ENCODE peak calls at places on chromosomes 12 and 14, in ten cellular contexts. One of them, this sample, is unnamed.

GRCh38 chr12:14238224-14238792 is 127.2 kb upstream of the ATF7IP start:
- DNase-seq in K562: no peak
- DNase-seq in A549: no peak
- DNase-seq in cardiac muscle cell: peak; percentile 63
- DNase-seq in fibroblast of pulmonary artery: peak; percentile 67
- DNase-seq in uterus: no peak
- DNase-seq in lower lobe of right lung: no peak
- DNase-seq in HepG2: no peak
- DNase-seq in stomach: no peak
- DNase-seq in HFF-Myc: no peak
- DNase-seq in this sample: no peak

GRCh38 chr12:12979151-12979550 is 20.9 kb downstream of the HEBP1 start:
- DNase-seq in fibroblast of pulmonary artery: peak; percentile 90
- DNase-seq in K562: no peak
- DNase-seq in cardiac muscle cell: peak; percentile 79
- DNase-seq in lower lobe of right lung: no peak
- DNase-seq in HepG2: no peak
- DNase-seq in A549: no peak
- DNase-seq in HFF-Myc: no peak
- DNase-seq in stomach: no peak
- DNase-seq in uterus: no peak
- DNase-seq in this sample: no peak

GRCh38 chr12:115341442-115341841 is 657.5 kb upstream of the TBX3 start:
- DNase-seq in HFF-Myc: peak; percentile 97
- DNase-seq in lower lobe of right lung: no peak
- DNase-seq in stomach: peak; percentile 36
- DNase-seq in cardiac muscle cell: peak; percentile 96
- DNase-seq in fibroblast of pulmonary artery: peak; percentile 99
- DNase-seq in uterus: peak; percentile 82
- DNase-seq in A549: peak; percentile 86
- DNase-seq in K562: no peak
- DNase-seq in HepG2: no peak
- DNase-seq in this sample: no peak

GRCh38 chr12:108784270-108784669 is 53.0 kb upstream of the CORO1C start:
- DNase-seq in stomach: no peak
- DNase-seq in HepG2: no peak
- DNase-seq in HFF-Myc: no peak
- DNase-seq in A549: no peak
- DNase-seq in K562: no peak
- DNase-seq in cardiac muscle cell: no peak
- DNase-seq in uterus: no peak
- DNase-seq in fibroblast of pulmonary artery: no peak
- DNase-seq in lower lobe of right lung: peak; percentile 63
- DNase-seq in this sample: no peak

GRCh38 chr12:69901141-69901900 is 76.3 kb downstream of the MYRFL start:
- DNase-seq in stomach: no peak
- DNase-seq in HFF-Myc: no peak
- DNase-seq in lower lobe of right lung: no peak
- DNase-seq in cardiac muscle cell: peak; percentile 20
- DNase-seq in uterus: no peak
- DNase-seq in fibroblast of pulmonary artery: peak; percentile 41
- DNase-seq in HepG2: no peak
- DNase-seq in A549: no peak
- DNase-seq in K562: no peak
- DNase-seq in this sample: no peak

GRCh38 chr14:22822619-22823551 is 6.8 kb upstream of the MRPL52 start:
- DNase-seq in HepG2: peak; percentile 78
- DNase-seq in fibroblast of pulmonary artery: peak; percentile 92
- DNase-seq in cardiac muscle cell: peak; percentile 97
- DNase-seq in HFF-Myc: no peak
- DNase-seq in K562: peak; percentile 80
- DNase-seq in A549: peak; percentile 88
- DNase-seq in uterus: peak; percentile 91
- DNase-seq in lower lobe of right lung: peak; percentile 80
- DNase-seq in stomach: peak; percentile 74
- DNase-seq in this sample: peak; percentile 80

GRCh38 chr12:114783176-114783575 is 99.2 kb upstream of the TBX3 start:
- DNase-seq in fibroblast of pulmonary artery: no peak
- DNase-seq in A549: no peak
- DNase-seq in cardiac muscle cell: no peak
- DNase-seq in HFF-Myc: no peak
- DNase-seq in K562: no peak
- DNase-seq in HepG2: no peak
- DNase-seq in stomach: no peak
- DNase-seq in lower lobe of right lung: no peak
- DNase-seq in uterus: no peak
- DNase-seq in this sample: no peak

GRCh38 chr12:56078931-56079728 is 835 bp upstream of the ERBB3 start:
- DNase-seq in uterus: peak; percentile 82
- DNase-seq in lower lobe of right lung: peak; percentile 95
- DNase-seq in cardiac muscle cell: peak; percentile 86
- DNase-seq in stomach: peak; percentile 95
- DNase-seq in HFF-Myc: peak; percentile 41
- DNase-seq in HepG2: peak; percentile 81
- DNase-seq in fibroblast of pulmonary artery: peak; percentile 86
- DNase-seq in A549: peak; percentile 92
- DNase-seq in K562: peak; percentile 88
- DNase-seq in this sample: peak; percentile 86

GRCh38 chr12:3604750-3605638 is 114.0 kb downstream of the PRMT8 start:
- DNase-seq in A549: no peak
- DNase-seq in fibroblast of pulmonary artery: peak; percentile 3
- DNase-seq in HepG2: no peak
- DNase-seq in cardiac muscle cell: peak; percentile 23
- DNase-seq in HFF-Myc: no peak
- DNase-seq in stomach: peak; percentile 61
- DNase-seq in uterus: no peak
- DNase-seq in K562: no peak
- DNase-seq in lower lobe of right lung: no peak
- DNase-seq in this sample: no peak

GRCh38 chr12:27936196-27936595 is 36.3 kb downstream of the PTHLH start:
- DNase-seq in fibroblast of pulmonary artery: no peak
- DNase-seq in HepG2: no peak
- DNase-seq in K562: no peak
- DNase-seq in lower lobe of right lung: no peak
- DNase-seq in uterus: no peak
- DNase-seq in cardiac muscle cell: no peak
- DNase-seq in HFF-Myc: no peak
- DNase-seq in A549: no peak
- DNase-seq in stomach: no peak
- DNase-seq in this sample: no peak

GRCh38 chr12:59056931-59057330 is 136.6 kb upstream of the LRIG3 start:
- DNase-seq in K562: no peak
- DNase-seq in uterus: no peak
- DNase-seq in cardiac muscle cell: no peak
- DNase-seq in lower lobe of right lung: no peak
- DNase-seq in A549: no peak
- DNase-seq in HepG2: no peak
- DNase-seq in stomach: no peak
- DNase-seq in HFF-Myc: no peak
- DNase-seq in fibroblast of pulmonary artery: peak; percentile 44
- DNase-seq in this sample: no peak

GRCh38 chr12:20370001-20370381 is 1.7 kb downstream of the PDE3A start:
- DNase-seq in K562: no peak
- DNase-seq in HFF-Myc: no peak
- DNase-seq in stomach: no peak
- DNase-seq in HepG2: no peak
- DNase-seq in fibroblast of pulmonary artery: peak; percentile 34
- DNase-seq in A549: peak; percentile 6
- DNase-seq in cardiac muscle cell: peak; percentile 56
- DNase-seq in uterus: peak; percentile 32
- DNase-seq in lower lobe of right lung: peak; percentile 41
- DNase-seq in this sample: no peak

GRCh38 chr12:20368653-20369163 is 371 bp downstream of the PDE3A start:
- DNase-seq in A549: peak; percentile 15
- DNase-seq in lower lobe of right lung: no peak
- DNase-seq in fibroblast of pulmonary artery: peak; percentile 56
- DNase-seq in K562: no peak
- DNase-seq in HepG2: no peak
- DNase-seq in stomach: no peak
- DNase-seq in cardiac muscle cell: peak; percentile 68
- DNase-seq in uterus: peak; percentile 40
- DNase-seq in HFF-Myc: no peak
- DNase-seq in this sample: peak; percentile 50

GRCh38 chr12:20366776-20367409 is 1.4 kb upstream of the PDE3A start:
- DNase-seq in cardiac muscle cell: no peak
- DNase-seq in uterus: no peak
- DNase-seq in stomach: no peak
- DNase-seq in K562: no peak
- DNase-seq in HFF-Myc: no peak
- DNase-seq in lower lobe of right lung: no peak
- DNase-seq in A549: no peak
- DNase-seq in fibroblast of pulmonary artery: no peak
- DNase-seq in HepG2: no peak
- DNase-seq in this sample: peak; percentile 13

GRCh38 chr12:20369164-20370000 is 1.0 kb downstream of the PDE3A start:
- DNase-seq in HepG2: no peak
- DNase-seq in K562: no peak
- DNase-seq in uterus: peak; percentile 71
- DNase-seq in A549: peak; percentile 21
- DNase-seq in fibroblast of pulmonary artery: peak; percentile 77
- DNase-seq in stomach: peak; percentile 27
- DNase-seq in lower lobe of right lung: peak; percentile 59
- DNase-seq in cardiac muscle cell: peak; percentile 91
- DNase-seq in HFF-Myc: no peak
- DNase-seq in this sample: peak; percentile 63

GRCh38 chr12:20367731-20368652 is at the start of gene PDE3A:
- DNase-seq in fibroblast of pulmonary artery: peak; percentile 88
- DNase-seq in stomach: no peak
- DNase-seq in HFF-Myc: no peak
- DNase-seq in lower lobe of right lung: peak; percentile 50
- DNase-seq in HepG2: no peak
- DNase-seq in uterus: peak; percentile 66
- DNase-seq in K562: no peak
- DNase-seq in cardiac muscle cell: peak; percentile 89
- DNase-seq in A549: peak; percentile 84
- DNase-seq in this sample: peak; percentile 68
- H3K4me3 ChIP-seq in fibroblast of pulmonary artery: peak within 1 kb of the TSS; percentile 80
- H3K4me3 ChIP-seq in stomach: peak within 1 kb of the TSS; percentile 59
- H3K4me3 ChIP-seq in HFF-Myc: peak within 1 kb of the TSS; percentile 47
- H3K4me3 ChIP-seq in lower lobe of right lung: peak within 1 kb of the TSS; percentile 62
- H3K4me3 ChIP-seq in HepG2: no peak within 1 kb of the TSS
- H3K4me3 ChIP-seq in uterus: peak within 1 kb of the TSS; percentile 80
- H3K4me3 ChIP-seq in K562: no peak within 1 kb of the TSS
- H3K4me3 ChIP-seq in cardiac muscle cell: peak within 1 kb of the TSS; percentile 61
- H3K4me3 ChIP-seq in A549: peak within 1 kb of the TSS; percentile 75
- H3K4me3 ChIP-seq in this sample: peak within 1 kb of the TSS; percentile 76

DNA sequence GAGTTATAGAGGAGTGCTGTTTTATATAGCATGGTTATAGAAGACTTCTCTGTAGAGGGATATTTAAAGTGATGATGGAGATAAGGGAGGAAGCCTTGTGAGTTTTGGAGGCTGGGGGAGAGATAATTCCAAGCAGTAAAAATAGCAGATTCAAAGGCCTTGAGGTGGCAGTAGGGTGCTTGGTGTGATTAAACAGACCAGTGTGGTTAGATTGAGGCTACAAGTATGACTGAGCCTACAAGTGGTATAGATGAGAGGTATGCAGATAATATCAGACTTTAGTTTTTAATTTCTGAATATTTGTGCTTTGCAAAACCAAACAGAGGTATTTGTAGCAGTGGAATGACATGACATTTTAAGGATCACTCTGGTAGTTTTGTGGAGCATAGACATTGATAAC is 20.3 kb downstream of the FANCM start:
- DNase-seq in cardiac muscle cell: peak; percentile 32
- DNase-seq in fibroblast of pulmonary artery: peak; percentile 16
- DNase-seq in K562: no peak
- DNase-seq in uterus: no peak
- DNase-seq in HFF-Myc: no peak
- DNase-seq in A549: no peak
- DNase-seq in lower lobe of right lung: no peak
- DNase-seq in stomach: no peak
- DNase-seq in HepG2: no peak
- DNase-seq in this sample: no peak
- TF ChIP-seq CTCF in cardiac muscle cell: peak; percentile 11
- TF ChIP-seq CTCF in fibroblast of pulmonary artery: no peak
- TF ChIP-seq CTCF in K562: no peak
- TF ChIP-seq CTCF in uterus: no peak
- TF ChIP-seq CTCF in HFF-Myc: no peak
- TF ChIP-seq CTCF in A549: no peak
- TF ChIP-seq CTCF in lower lobe of right lung: no peak
- TF ChIP-seq CTCF in stomach: no peak
- TF ChIP-seq CTCF in HepG2: no peak
- TF ChIP-seq CTCF in this sample: no peak

GRCh38 chr12:45049912-45050318 is 984 bp downstream of the DBX2 start:
- DNase-seq in stomach: no peak
- DNase-seq in A549: no peak
- DNase-seq in lower lobe of right lung: no peak
- DNase-seq in HepG2: no peak
- DNase-seq in fibroblast of pulmonary artery: no peak
- DNase-seq in uterus: no peak
- DNase-seq in HFF-Myc: no peak
- DNase-seq in K562: no peak
- DNase-seq in cardiac muscle cell: peak; percentile 2
- DNase-seq in this sample: no peak

GRCh38 chr12:45050331-45050750 is 558 bp downstream of the DBX2 start:
- DNase-seq in stomach: no peak
- DNase-seq in HFF-Myc: no peak
- DNase-seq in K562: no peak
- DNase-seq in fibroblast of pulmonary artery: no peak
- DNase-seq in A549: no peak
- DNase-seq in cardiac muscle cell: no peak
- DNase-seq in HepG2: no peak
- DNase-seq in lower lobe of right lung: peak; percentile 40
- DNase-seq in uterus: no peak
- DNase-seq in this sample: no peak

GRCh38 chr12:45050751-45051489 is at the start of gene DBX2:
- DNase-seq in cardiac muscle cell: peak; percentile 9
- DNase-seq in stomach: no peak
- DNase-seq in A549: no peak
- DNase-seq in HFF-Myc: no peak
- DNase-seq in K562: no peak
- DNase-seq in uterus: no peak
- DNase-seq in lower lobe of right lung: peak; percentile 29
- DNase-seq in fibroblast of pulmonary artery: no peak
- DNase-seq in HepG2: no peak
- DNase-seq in this sample: no peak

GRCh38 chr12:45051490-45052105 is 699 bp upstream of the DBX2 start:
- DNase-seq in cardiac muscle cell: peak; percentile 33
- DNase-seq in HFF-Myc: peak; percentile 16
- DNase-seq in stomach: no peak
- DNase-seq in fibroblast of pulmonary artery: peak; percentile 17
- DNase-seq in lower lobe of right lung: peak; percentile 25
- DNase-seq in A549: no peak
- DNase-seq in uterus: no peak
- DNase-seq in HepG2: no peak
- DNase-seq in K562: no peak
- DNase-seq in this sample: no peak
- H3K4me3 ChIP-seq in cardiac muscle cell: peak overlapping the region; percentile 52
- H3K4me3 ChIP-seq in HFF-Myc: peak overlapping the region; percentile 23
- H3K4me3 ChIP-seq in stomach: peak overlapping the region; percentile 34
- H3K4me3 ChIP-seq in fibroblast of pulmonary artery: peak overlapping the region; percentile 39
- H3K4me3 ChIP-seq in lower lobe of right lung: peak overlapping the region; percentile 17
- H3K4me3 ChIP-seq in A549: peak overlapping the region; percentile 47
- H3K4me3 ChIP-seq in uterus: peak overlapping the region; percentile 9
- H3K4me3 ChIP-seq in HepG2: peak overlapping the region; percentile 48
- H3K4me3 ChIP-seq in K562: no peak overlapping the region
- H3K4me3 ChIP-seq in this sample: no peak overlapping the region

DNA sequence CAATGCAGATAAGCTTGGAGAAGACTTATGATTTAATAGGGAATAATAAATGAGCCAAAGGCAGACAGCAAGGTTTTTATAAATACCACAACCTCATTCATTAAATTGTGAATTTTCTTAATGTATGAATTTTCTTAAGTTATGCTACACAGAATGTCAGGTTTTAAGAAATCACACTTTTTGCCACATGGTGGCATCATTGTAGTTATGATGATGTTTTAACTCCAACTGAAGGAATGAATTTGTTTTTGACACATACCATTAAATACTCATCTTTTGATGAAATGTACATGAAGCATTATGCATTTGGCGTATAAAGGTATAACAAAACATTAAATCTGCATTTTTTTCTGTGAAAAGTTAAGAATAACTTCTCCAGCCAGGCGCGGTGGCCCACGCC is 524.1 kb upstream of the FBXO33 start:
- DNase-seq in fibroblast of pulmonary artery: no peak
- DNase-seq in lower lobe of right lung: no peak
- DNase-seq in HFF-Myc: no peak
- DNase-seq in K562: no peak
- DNase-seq in cardiac muscle cell: no peak
- DNase-seq in stomach: no peak
- DNase-seq in A549: no peak
- DNase-seq in uterus: no peak
- DNase-seq in HepG2: no peak
- DNase-seq in this sample: no peak
- TF ChIP-seq CTCF in fibroblast of pulmonary artery: no peak
- TF ChIP-seq CTCF in lower lobe of right lung: no peak
- TF ChIP-seq CTCF in HFF-Myc: no peak
- TF ChIP-seq CTCF in K562: no peak
- TF ChIP-seq CTCF in cardiac muscle cell: no peak
- TF ChIP-seq CTCF in stomach: no peak
- TF ChIP-seq CTCF in A549: no peak
- TF ChIP-seq CTCF in uterus: no peak
- TF ChIP-seq CTCF in HepG2: peak; percentile 51
- TF ChIP-seq CTCF in this sample: no peak

This sample was measured in BE2C.